ENCODE peak calls at places on chromosomes 11 and 22, in nine cellular contexts. A is right cardiac atrium, L is stomach, Y is choroid plexus epithelial cell, G is left ventricle myocardium inferior, Z is cardiac fibroblast, F is fibroblast of villous mesenchyme, N is colonic mucosa, X is heart left ventricle. J is an unnamed sample.

GRCh38 chr11:134033696-134034491 is 35.0 kb upstream of the JAM3 start:
- DNase-seq in L (peak), N (peak), X (peak), Y (peak), G (peak), Z (peak), A (peak), F (peak), J (peak)

GRCh38 chr11:9972917-9973504 is 309.1 kb downstream of the SWAP70 start:
- DNase-seq in A (no peak), X (no peak), F (peak), Z (peak), L (no peak), Y (peak), G (no peak), N (no peak), J (peak)

GRCh38 chr11:71488086-71488967 is 35.3 kb downstream of the NADSYN1 start:
- DNase-seq in L (no peak), Y (peak), N (no peak), F (peak), A (no peak), Z (peak), G (no peak), X (no peak), J (peak)

GRCh38 chr11:28833169-28833568 is 725.0 kb downstream of the METTL15 start:
- DNase-seq in Y (no peak), G (no peak), X (no peak), N (no peak), F (no peak), L (no peak), A (no peak), Z (no peak), J (no peak)

GRCh38 chr11:105269862-105270261 is 130.3 kb upstream of the CARD18 start:
- DNase-seq in A (no peak), Z (no peak), X (no peak), F (no peak), G (no peak), N (no peak), Y (no peak), L (no peak), J (no peak)

GRCh38 chr11:99916078-99916477 is 771.0 kb upstream of the ARHGAP42 start:
- DNase-seq in X (no peak), L (no peak), G (no peak), Z (no peak), A (no peak), Y (no peak), F (no peak), N (no peak), J (no peak)

GRCh38 chr22:20430641-20431519 is 6.7 kb downstream of the SCARF2 start:
- DNase-seq in X (no peak), N (peak), F (peak), G (peak), L (peak), Z (no peak), A (no peak), Y (no peak), J (no peak)

GRCh38 chr11:122853971-122854446 is 15.7 kb downstream of the CRTAM start:
- DNase-seq in X (no peak), F (peak), L (no peak), N (peak), Z (peak), G (no peak), A (no peak), Y (peak), J (peak)

GRCh38 chr22:31607696-31608095 is 54.3 kb downstream of the PISD start:
- DNase-seq in X (no peak), G (no peak), A (no peak), F (no peak), L (no peak), Y (no peak), N (no peak), Z (no peak), J (no peak)

GRCh38 chr11:75516886-75517285 is 8.9 kb downstream of the GDPD5 start:
- DNase-seq in F (no peak), N (no peak), L (no peak), G (no peak), A (no peak), Y (no peak), X (no peak), Z (no peak), J (no peak)

GRCh38 chr11:120219935-120220746 is 9.3 kb downstream of the OAF start:
- DNase-seq in A (no peak), Y (no peak), N (no peak), X (no peak), Z (no peak), G (peak), L (no peak), F (peak), J (no peak)

GRCh38 chr22:37185646-37186227 is 2.3 kb downstream of the C1QTNF6 start:
- DNase-seq in G (peak), F (no peak), X (peak), Z (no peak), N (no peak), Y (no peak), A (peak), L (no peak), J (no peak)

GRCh38 chr22:36536717-36537116 is 7.8 kb upstream of the EIF3D start:
- DNase-seq in A (no peak), N (no peak), G (no peak), L (no peak), Y (no peak), F (no peak), Z (no peak), X (no peak), J (no peak)

GRCh38 chr11:65448418-65449196 is 26.0 kb downstream of the NEAT1 start:
- DNase-seq in Z (peak), Y (peak), X (no peak), A (peak), L (peak), N (no peak), F (peak), G (no peak), J (no peak)

GRCh38 chr11:76668362-76669155 is 2.0 kb downstream of the LRRC32 start:
- DNase-seq in L (no peak), N (no peak), Y (no peak), F (no peak), G (no peak), X (peak), Z (no peak), A (no peak), J (no peak)
- H3K4me3 ChIP-seq in L (peak), N (peak), Y (peak), F (peak), G (peak), X (peak), Z (peak), A (peak), J (peak)

DNA sequence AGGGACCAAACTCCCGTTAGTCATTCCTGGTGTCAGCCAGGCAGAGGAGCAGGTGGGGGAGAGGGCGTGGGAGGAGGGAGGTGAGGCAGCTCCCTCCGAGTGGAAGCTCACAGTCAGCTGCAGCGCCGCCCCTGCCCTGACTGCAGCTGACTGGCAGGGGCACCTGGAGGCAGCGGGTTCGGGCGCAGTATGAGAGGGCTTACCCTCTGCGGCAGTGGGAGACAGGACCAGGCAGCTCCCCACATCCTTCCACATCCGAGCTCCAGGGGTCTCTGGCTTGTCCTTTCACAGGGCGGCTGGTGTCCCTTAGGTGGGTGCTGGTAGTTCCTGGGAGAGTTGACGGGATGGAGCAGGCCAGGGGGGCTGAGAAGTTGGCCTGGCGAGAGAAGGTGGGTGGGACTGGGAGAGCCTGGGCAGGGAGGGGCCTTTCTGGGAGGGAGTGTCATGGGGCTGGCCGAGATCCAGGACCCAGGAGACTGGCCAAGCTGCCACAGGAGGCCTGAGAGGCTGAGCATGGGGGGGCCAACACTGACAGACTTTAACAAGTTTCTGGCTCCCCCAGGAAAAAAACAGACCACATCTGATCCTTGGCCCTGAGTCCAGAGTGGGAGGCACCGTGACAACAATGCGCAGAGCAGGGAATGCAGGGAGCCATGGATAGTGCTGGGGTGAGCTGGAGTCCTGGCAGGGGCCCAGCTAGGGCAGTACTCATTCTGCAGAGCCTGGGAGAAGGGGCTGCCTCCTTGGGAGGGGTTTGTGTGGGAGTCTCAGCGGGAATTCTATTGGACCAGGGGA is 4.9 kb downstream of the ADORA2A start:
- DNase-seq in L (peak), F (peak), Z (peak), G (peak), A (peak), Y (peak), X (peak), N (peak), J (peak)
- H3K4me3 ChIP-seq in L (no peak), F (no peak), Z (no peak), G (no peak), A (no peak), Y (no peak), X (no peak), N (no peak), J (no peak)

DNA sequence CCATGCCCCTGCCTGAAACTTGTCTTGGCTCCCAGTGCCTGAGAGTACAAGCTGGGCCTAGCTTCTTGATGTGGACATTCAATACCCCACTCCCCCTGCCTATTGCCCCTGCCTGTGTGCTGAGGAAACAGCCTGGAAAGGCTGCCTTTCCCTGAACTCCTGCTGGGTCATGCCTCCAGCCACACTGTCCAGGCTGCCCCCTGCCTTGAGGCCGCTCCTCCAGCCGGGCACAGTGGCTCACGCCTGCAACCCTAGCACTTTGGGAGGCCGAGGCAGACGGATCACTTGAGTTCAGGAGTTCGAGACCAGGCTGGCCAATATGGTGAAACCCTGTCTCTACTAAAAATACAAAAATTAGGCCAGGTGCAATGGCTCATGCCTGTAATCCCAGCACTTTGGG is 10.1 kb downstream of the CCS start:
- DNase-seq in X (no peak), Z (no peak), Y (no peak), N (no peak), A (no peak), G (no peak), L (no peak), F (no peak), J (no peak)
- H3K4me3 ChIP-seq in X (no peak), Z (no peak), Y (no peak), N (no peak), A (no peak), G (no peak), L (no peak), F (no peak), J (no peak)

GRCh38 chr11:63892233-63892632 is 24.7 kb downstream of the RCOR2 start:
- DNase-seq in Y (peak), Z (peak), G (no peak), L (no peak), X (no peak), F (peak), A (no peak), N (no peak), J (no peak)
- H3K4me3 ChIP-seq in Y (no peak), Z (no peak), G (no peak), L (no peak), X (no peak), F (no peak), A (no peak), N (no peak), J (no peak)

GRCh38 chr22:46390652-46391301 is 55.3 kb downstream of the TRMU start:
- DNase-seq in N (no peak), Z (peak), F (peak), A (peak), X (peak), Y (peak), G (peak), L (peak), J (peak)
- H3K4me3 ChIP-seq in N (no peak), Z (no peak), F (no peak), A (no peak), X (no peak), Y (peak), G (peak), L (no peak), J (no peak)

GRCh38 chr11:1845571-1846452 is 7.0 kb downstream of the TNNI2 start:
- DNase-seq in N (no peak), A (peak), Z (no peak), F (no peak), Y (no peak), L (no peak), X (no peak), G (no peak), J (no peak)
- H3K4me3 ChIP-seq in N (no peak), A (no peak), Z (no peak), F (no peak), Y (no peak), L (no peak), X (no peak), G (no peak), J (no peak)

J was measured in heart right ventricle.